ENCODE peak calls at places on chromosome 15, in five cellular contexts. One of them, this sample, is unnamed.

GRCh38 chr15:56892651-56893348 is 25.6 kb upstream of the TCF12 start:
- DNase-seq in fibroblast of pulmonary artery: no peak
- DNase-seq in LNCaP clone FGC: no peak
- DNase-seq in endothelial cell: no peak
- DNase-seq in stimulated activated CD8-positive, alpha-beta memory T cell treated with anti-CD3 and anti-CD28 coated beads, Interleukin-2, amount 100 ng/mL, for 1 hour: no peak
- DNase-seq in this sample: no peak

GRCh38 chr15:61983087-61983486 is 77.2 kb downstream of the VPS13C start:
- DNase-seq in LNCaP clone FGC: no peak
- DNase-seq in stimulated activated CD8-positive, alpha-beta memory T cell treated with anti-CD3 and anti-CD28 coated beads, Interleukin-2, amount 100 ng/mL, for 1 hour: no peak
- DNase-seq in endothelial cell: no peak
- DNase-seq in fibroblast of pulmonary artery: no peak
- DNase-seq in this sample: no peak

GRCh38 chr15:100713163-100713867 is 110.9 kb downstream of the ASB7 start:
- DNase-seq in endothelial cell: no peak
- DNase-seq in fibroblast of pulmonary artery: peak
- DNase-seq in stimulated activated CD8-positive, alpha-beta memory T cell treated with anti-CD3 and anti-CD28 coated beads, Interleukin-2, amount 100 ng/mL, for 1 hour: no peak
- DNase-seq in LNCaP clone FGC: no peak
- DNase-seq in this sample: no peak

GRCh38 chr15:70289191-70289955 is 191.7 kb upstream of the TLE3 start:
- DNase-seq in stimulated activated CD8-positive, alpha-beta memory T cell treated with anti-CD3 and anti-CD28 coated beads, Interleukin-2, amount 100 ng/mL, for 1 hour: no peak
- DNase-seq in LNCaP clone FGC: peak
- DNase-seq in endothelial cell: no peak
- DNase-seq in fibroblast of pulmonary artery: peak
- DNase-seq in this sample: no peak

GRCh38 chr15:68542348-68542747 is 36.4 kb upstream of the CORO2B start:
- DNase-seq in LNCaP clone FGC: no peak
- DNase-seq in fibroblast of pulmonary artery: no peak
- DNase-seq in stimulated activated CD8-positive, alpha-beta memory T cell treated with anti-CD3 and anti-CD28 coated beads, Interleukin-2, amount 100 ng/mL, for 1 hour: no peak
- DNase-seq in endothelial cell: no peak
- DNase-seq in this sample: no peak

GRCh38 chr15:68749365-68750141 is 71.1 kb downstream of the ANP32A start:
- DNase-seq in endothelial cell: no peak
- DNase-seq in fibroblast of pulmonary artery: peak
- DNase-seq in stimulated activated CD8-positive, alpha-beta memory T cell treated with anti-CD3 and anti-CD28 coated beads, Interleukin-2, amount 100 ng/mL, for 1 hour: no peak
- DNase-seq in LNCaP clone FGC: no peak
- DNase-seq in this sample: no peak

GRCh38 chr15:92898988-92899909 is 875 bp upstream of the CHD2 start:
- DNase-seq in endothelial cell: no peak
- DNase-seq in LNCaP clone FGC: no peak
- DNase-seq in stimulated activated CD8-positive, alpha-beta memory T cell treated with anti-CD3 and anti-CD28 coated beads, Interleukin-2, amount 100 ng/mL, for 1 hour: no peak
- DNase-seq in fibroblast of pulmonary artery: no peak
- DNase-seq in this sample: no peak

GRCh38 chr15:90840157-90840855 is 28.1 kb upstream of the FURIN start:
- DNase-seq in endothelial cell: no peak
- DNase-seq in fibroblast of pulmonary artery: no peak
- DNase-seq in LNCaP clone FGC: no peak
- DNase-seq in stimulated activated CD8-positive, alpha-beta memory T cell treated with anti-CD3 and anti-CD28 coated beads, Interleukin-2, amount 100 ng/mL, for 1 hour: no peak
- DNase-seq in this sample: no peak

GRCh38 chr15:29337156-29337959 is 67.7 kb upstream of the NSMCE3 start:
- DNase-seq in fibroblast of pulmonary artery: peak
- DNase-seq in endothelial cell: no peak
- DNase-seq in LNCaP clone FGC: peak
- DNase-seq in stimulated activated CD8-positive, alpha-beta memory T cell treated with anti-CD3 and anti-CD28 coated beads, Interleukin-2, amount 100 ng/mL, for 1 hour: no peak
- DNase-seq in this sample: no peak

GRCh38 chr15:28907338-28907961 is 21.7 kb downstream of the APBA2 start:
- DNase-seq in LNCaP clone FGC: no peak
- DNase-seq in fibroblast of pulmonary artery: no peak
- DNase-seq in stimulated activated CD8-positive, alpha-beta memory T cell treated with anti-CD3 and anti-CD28 coated beads, Interleukin-2, amount 100 ng/mL, for 1 hour: no peak
- DNase-seq in endothelial cell: no peak
- DNase-seq in this sample: no peak

GRCh38 chr15:94674251-94674650 is 442.9 kb downstream of the MCTP2 start:
- DNase-seq in stimulated activated CD8-positive, alpha-beta memory T cell treated with anti-CD3 and anti-CD28 coated beads, Interleukin-2, amount 100 ng/mL, for 1 hour: no peak
- DNase-seq in LNCaP clone FGC: no peak
- DNase-seq in fibroblast of pulmonary artery: no peak
- DNase-seq in endothelial cell: no peak
- DNase-seq in this sample: no peak

This sample was measured in activated CD8-positive, alpha-beta memory T cell treated with anti-CD3 and anti-CD28 coated beads for 4 hours.